ENCODE peak calls at places on chromosomes 1 and 21, in five cellular contexts. E is tibial nerve, A is colonic mucosa, G is breast epithelium, J is upper lobe of right lung. Y is an unnamed sample.

GRCh38 chr1:17624540-17625256 is 85.2 kb downstream of the ARHGEF10L start:
- DNase-seq in G (no peak), J (peak; percentile 78), E (no peak), A (no peak), Y (no peak)

GRCh38 chr1:242129103-242129502 is 130.2 kb upstream of the MAP1LC3C start:
- DNase-seq in A (no peak), J (no peak), G (no peak), E (no peak), Y (no peak)

GRCh38 chr21:44458971-44459711 is 3.8 kb downstream of the LRRC3 start:
- DNase-seq in A (no peak), E (no peak), J (peak; percentile 58), G (no peak), Y (no peak)

GRCh38 chr1:181088079-181089016 is at the start of gene IER5:
- DNase-seq in E (peak; percentile 94), A (peak; percentile 99), G (peak; percentile 98), J (peak; percentile 97), Y (peak; percentile 99)

GRCh38 chr1:211951856-211952255 is 83.5 kb downstream of the INTS7 start:
- DNase-seq in E (no peak), G (no peak), A (no peak), J (no peak), Y (no peak)

GRCh38 chr1:47804127-47804526 is 193.1 kb downstream of the TRABD2B start:
- DNase-seq in G (no peak), E (no peak), A (no peak), J (no peak), Y (no peak)

GRCh38 chr1:182129398-182129797 is 67.9 kb upstream of the ZNF648 start:
- DNase-seq in G (no peak), J (no peak), E (no peak), A (no peak), Y (no peak)

GRCh38 chr21:32192291-32192690 is 86.6 kb downstream of the MIS18A start:
- DNase-seq in E (no peak), J (no peak), A (no peak), G (no peak), Y (no peak)

GRCh38 chr1:236021424-236022135 is 43.3 kb downstream of the NID1 start:
- DNase-seq in E (no peak), G (no peak), A (no peak), J (no peak), Y (no peak)

GRCh38 chr1:94096797-94097549 is 24.0 kb downstream of the ABCA4 start:
- DNase-seq in G (no peak), A (no peak), E (peak; percentile 38), J (no peak), Y (no peak)

GRCh38 chr1:11802616-11802972 is 3.2 kb downstream of the MTHFR start:
- DNase-seq in G (no peak), J (peak; percentile 65), A (peak; percentile 43), E (no peak), Y (no peak)

GRCh38 chr1:35809156-35810095 is 1.6 kb downstream of the AGO4 start:
- DNase-seq in G (no peak), E (no peak), A (no peak), J (no peak), Y (no peak)

GRCh38 chr21:44891631-44892031 is 18.1 kb upstream of the PTTG1IP start:
- DNase-seq in G (no peak), E (no peak), J (no peak), A (no peak), Y (no peak)

GRCh38 chr1:64098856-64099606 is 104.4 kb upstream of the UBE2U start:
- DNase-seq in G (no peak), J (no peak), E (no peak), A (no peak), Y (no peak)

GRCh38 chr1:41739061-41739955 is 179.4 kb downstream of the HIVEP3 start:
- DNase-seq in G (peak; percentile 64), E (peak; percentile 62), A (peak; percentile 55), J (peak; percentile 93), Y (peak; percentile 84)

GRCh38 chr21:20875741-20876140 is 122.5 kb upstream of the NCAM2 start:
- DNase-seq in J (no peak), A (no peak), G (no peak), E (no peak), Y (no peak)

GRCh38 chr1:168507271-168507670 is 36.5 kb downstream of the XCL2 start:
- DNase-seq in A (no peak), E (no peak), G (no peak), J (no peak), Y (no peak)

GRCh38 chr1:21961337-21961736 is 15.5 kb upstream of the CELA3B start:
- DNase-seq in J (no peak), E (no peak), G (no peak), A (no peak), Y (no peak)

DNA sequence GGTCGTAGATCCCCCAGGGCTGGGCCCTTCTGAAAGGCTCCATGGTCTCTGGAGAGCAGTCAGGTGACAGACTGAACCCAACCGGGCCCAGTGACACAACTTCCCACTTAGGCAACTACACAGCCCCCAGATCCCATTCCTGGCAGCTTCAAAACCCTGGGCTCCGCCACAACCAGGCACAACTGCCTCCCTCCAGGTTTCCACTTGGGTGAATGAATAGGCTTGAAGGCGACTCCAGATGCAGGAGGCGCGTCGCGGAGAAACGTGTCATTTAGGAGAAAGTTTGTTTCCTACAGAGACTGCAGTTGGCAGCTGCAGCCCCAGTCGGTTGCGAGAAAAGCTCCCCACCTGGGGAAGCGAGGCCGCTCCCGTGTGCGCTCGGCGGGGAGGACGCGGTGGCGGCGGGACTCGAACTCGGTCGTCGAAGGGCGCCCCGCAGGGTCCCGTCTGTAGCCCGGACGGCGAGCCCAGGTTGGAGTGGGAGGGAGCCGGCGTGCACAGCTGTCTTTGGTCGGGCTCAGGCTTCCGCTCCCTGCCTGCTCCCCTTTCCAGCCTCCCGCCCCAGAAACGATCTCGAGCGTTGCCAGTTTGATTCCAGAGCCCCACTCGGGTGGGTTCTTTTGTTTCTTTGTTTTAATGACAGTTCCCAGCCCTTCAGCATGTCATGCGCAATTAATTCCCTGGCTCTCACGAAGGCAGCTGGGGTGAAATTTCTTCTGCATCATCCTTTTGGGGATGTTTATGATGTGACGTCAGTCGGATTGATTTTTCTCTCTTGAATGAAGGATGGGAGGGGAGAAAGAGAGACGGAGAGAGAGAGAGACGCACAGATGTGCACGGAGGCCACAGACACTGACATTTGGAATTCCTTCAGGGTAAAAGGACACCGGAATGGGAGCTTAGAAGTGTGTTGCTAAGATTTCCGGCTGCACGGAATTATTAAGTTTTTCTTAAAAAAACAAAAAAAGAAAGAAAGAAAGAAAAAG is 862 bp upstream of the SGIP1 start:
- DNase-seq in G (no peak), E (no peak), J (peak; percentile 60), A (no peak), Y (peak; percentile 56)
- H3K4me3 ChIP-seq in G (peak overlapping the region; percentile 64), E (peak overlapping the region; percentile 31), J (peak overlapping the region; percentile 46), A (peak overlapping the region; percentile 34), Y (peak overlapping the region; percentile 41)

DNA sequence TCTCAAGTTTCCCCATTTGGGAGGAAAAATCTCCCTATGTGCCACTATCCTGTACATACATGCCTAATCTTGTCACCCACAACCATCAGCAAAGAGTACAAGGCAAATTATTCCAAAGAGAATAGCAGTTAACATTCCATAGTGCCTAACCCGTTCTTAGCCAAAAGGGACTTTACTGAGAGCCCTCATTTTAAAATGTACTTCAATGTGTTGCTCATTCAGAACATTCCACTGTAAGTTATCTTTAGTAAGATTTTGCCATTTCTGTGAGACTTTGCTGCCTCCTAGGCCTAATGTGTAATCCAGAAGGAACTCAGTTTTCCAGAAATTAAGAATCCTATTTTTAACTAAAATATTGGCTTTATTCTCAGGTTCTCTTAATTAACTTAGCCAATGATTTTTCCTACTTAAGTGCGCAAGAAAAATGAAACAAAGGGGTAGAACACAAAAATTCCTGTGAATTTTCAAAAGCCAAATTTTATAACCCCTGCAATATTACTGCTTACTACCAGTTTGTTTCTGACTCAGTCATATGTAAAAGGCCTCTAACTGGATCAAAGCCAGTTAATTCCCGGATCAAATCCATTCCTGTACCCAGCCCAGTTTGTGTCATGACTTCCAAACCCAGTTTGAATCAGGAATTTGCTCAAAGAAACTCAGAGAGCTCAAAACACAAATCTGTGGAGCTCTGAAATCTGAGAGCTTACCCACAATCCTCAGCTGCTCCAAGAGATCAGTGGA is 11.4 kb upstream of the MRPL55 start:
- DNase-seq in G (no peak), J (no peak), E (no peak), A (no peak), Y (no peak)
- H3K27ac ChIP-seq in G (peak overlapping the region; percentile 1), J (no peak overlapping the region), E (no peak overlapping the region), A (no peak overlapping the region), Y (no peak overlapping the region)

GRCh38 chr1:1777510-1777909 is 760 bp downstream of the NADK start:
- DNase-seq in G (no peak), E (peak; percentile 32), A (peak; percentile 69), J (no peak), Y (no peak)

GRCh38 chr1:1777950-1778826 is at the start of gene NADK:
- DNase-seq in A (peak; percentile 64), G (no peak), E (no peak), J (peak; percentile 90), Y (no peak)

GRCh38 chr1:1773874-1774273 is 4.4 kb downstream of the NADK start:
- DNase-seq in A (no peak), G (no peak), E (no peak), J (no peak), Y (no peak)

GRCh38 chr1:1776672-1777393 is 1.4 kb downstream of the NADK start:
- DNase-seq in J (no peak), A (no peak), E (no peak), G (no peak), Y (no peak)

DNA sequence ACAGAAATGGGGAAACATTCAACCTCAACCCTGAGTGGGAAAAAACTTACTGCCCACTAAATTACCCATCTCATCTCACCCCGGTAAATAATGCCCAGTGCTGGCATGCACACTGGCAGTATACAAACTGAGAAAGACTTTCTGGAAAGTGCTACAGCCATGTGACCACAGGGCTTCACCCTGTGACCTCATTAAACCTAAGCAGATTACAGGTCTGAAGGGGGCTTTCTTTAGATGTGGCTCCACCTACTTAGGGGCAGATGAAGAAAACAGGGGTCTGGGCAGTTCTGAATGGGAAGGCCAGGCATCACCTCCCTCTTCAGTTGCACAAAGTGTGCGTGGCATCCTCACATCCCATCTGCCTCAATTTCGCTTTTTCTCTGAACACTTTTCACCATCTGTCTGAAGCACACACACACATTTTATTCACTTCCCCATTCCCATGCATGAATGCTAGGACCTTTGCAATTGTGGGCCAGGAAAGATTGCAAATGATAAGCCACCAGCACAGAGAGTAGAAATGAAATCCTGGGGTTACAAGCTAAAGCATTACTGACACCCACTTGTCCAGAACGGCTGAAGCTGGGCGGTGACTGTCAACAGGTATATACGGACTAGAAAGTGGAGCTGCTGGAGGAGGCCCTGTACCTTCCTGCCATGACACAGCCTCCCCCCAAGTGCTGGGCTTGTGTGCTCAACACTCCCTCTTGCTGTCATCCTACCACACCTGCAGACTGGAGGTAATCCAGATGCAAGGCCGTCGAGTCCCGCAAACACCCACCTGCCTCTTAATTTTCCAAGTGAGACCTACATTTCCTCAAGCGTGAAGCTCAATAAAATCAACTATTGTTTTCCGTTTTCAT is 2.7 kb downstream of the NADK start:
- DNase-seq in A (no peak), G (no peak), J (no peak), E (no peak), Y (no peak)
- TF ChIP-seq CTCF in A (no peak), G (no peak), J (no peak), E (no peak), Y (no peak)

GRCh38 chr1:243834130-243834529 is 15.9 kb downstream of the AKT3 start:
- DNase-seq in A (no peak), J (no peak), G (no peak), E (no peak), Y (no peak)
- H3K4me3 ChIP-seq in A (no peak overlapping the region), J (no peak overlapping the region), G (no peak overlapping the region), E (no peak overlapping the region), Y (no peak overlapping the region)

DNA sequence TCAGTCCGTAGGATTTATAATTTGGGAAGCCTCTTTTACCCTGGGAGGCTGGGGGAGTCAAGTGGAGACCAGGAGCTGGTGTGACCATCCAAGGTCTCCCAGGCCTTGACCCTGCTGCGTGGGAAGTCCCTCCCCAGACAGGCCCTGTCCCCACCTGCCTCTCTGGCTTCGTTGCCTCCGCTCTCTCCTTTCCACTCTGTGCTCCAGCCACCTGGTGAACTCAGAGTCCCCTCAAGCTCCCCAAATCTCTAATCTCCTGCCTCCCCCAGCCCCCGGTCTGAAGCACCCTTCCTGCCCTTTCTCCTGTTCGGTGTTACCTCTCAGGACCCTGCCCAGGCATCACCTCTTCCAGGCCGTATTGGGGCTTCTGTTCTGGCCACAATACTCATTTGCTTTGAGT is 27.9 kb downstream of the CDCP2 start:
- DNase-seq in A (no peak), G (no peak), E (no peak), J (peak; percentile 43), Y (no peak)
- H3K27ac ChIP-seq in A (peak overlapping the region; percentile 4), G (no peak overlapping the region), E (no peak overlapping the region), J (no peak overlapping the region), Y (no peak overlapping the region)

Y was measured in suprapubic skin.